ENCODE peak calls at places on chromosomes 13 and 19, in five cellular contexts. One of them, this sample, is unnamed.

GRCh38 chr13:23202383-23202782 is 21.6 kb downstream of the SGCG start:
- DNase-seq in brain microvascular endothelial cell: no peak
- DNase-seq in CD8-positive, alpha-beta T cell: no peak
- DNase-seq in cardiac muscle cell: no peak
- DNase-seq in psoas muscle: no peak
- DNase-seq in this sample: no peak

GRCh38 chr13:45873491-45874360 is 22.2 kb upstream of the SIAH3 start:
- DNase-seq in brain microvascular endothelial cell: no peak
- DNase-seq in CD8-positive, alpha-beta T cell: no peak
- DNase-seq in cardiac muscle cell: no peak
- DNase-seq in psoas muscle: no peak
- DNase-seq in this sample: no peak

GRCh38 chr13:37429976-37430375 is 168.6 kb downstream of the POSTN start:
- DNase-seq in brain microvascular endothelial cell: peak; percentile 65
- DNase-seq in CD8-positive, alpha-beta T cell: no peak
- DNase-seq in cardiac muscle cell: peak; percentile 69
- DNase-seq in psoas muscle: no peak
- DNase-seq in this sample: no peak

GRCh38 chr13:51097353-51098043 is 13.6 kb downstream of the C13orf42 start:
- DNase-seq in brain microvascular endothelial cell: no peak
- DNase-seq in CD8-positive, alpha-beta T cell: no peak
- DNase-seq in cardiac muscle cell: no peak
- DNase-seq in psoas muscle: no peak
- DNase-seq in this sample: no peak

GRCh38 chr19:47176627-47177090 is 46.0 kb downstream of the SAE1 start:
- DNase-seq in brain microvascular endothelial cell: peak; percentile 96
- DNase-seq in CD8-positive, alpha-beta T cell: peak; percentile 40
- DNase-seq in cardiac muscle cell: peak; percentile 90
- DNase-seq in psoas muscle: no peak
- DNase-seq in this sample: no peak

GRCh38 chr19:13764821-13765394 is 586 bp downstream of the MRI1 start:
- DNase-seq in brain microvascular endothelial cell: no peak
- DNase-seq in CD8-positive, alpha-beta T cell: peak; percentile 52
- DNase-seq in cardiac muscle cell: no peak
- DNase-seq in psoas muscle: peak; percentile 44
- DNase-seq in this sample: no peak

GRCh38 chr13:38166121-38166520 is 183.5 kb upstream of the UFM1 start:
- DNase-seq in brain microvascular endothelial cell: peak; percentile 2
- DNase-seq in CD8-positive, alpha-beta T cell: no peak
- DNase-seq in cardiac muscle cell: peak; percentile 16
- DNase-seq in psoas muscle: no peak
- DNase-seq in this sample: no peak

GRCh38 chr19:40190891-40191835 is at the start of gene MAP3K10:
- DNase-seq in brain microvascular endothelial cell: peak; percentile 63
- DNase-seq in CD8-positive, alpha-beta T cell: peak; percentile 72
- DNase-seq in cardiac muscle cell: peak; percentile 81
- DNase-seq in psoas muscle: peak; percentile 83
- DNase-seq in this sample: peak; percentile 44

GRCh38 chr19:27777726-27778125 is 1435.2 kb downstream of the UQCRFS1 start:
- DNase-seq in brain microvascular endothelial cell: no peak
- DNase-seq in CD8-positive, alpha-beta T cell: no peak
- DNase-seq in cardiac muscle cell: no peak
- DNase-seq in psoas muscle: no peak
- DNase-seq in this sample: no peak

GRCh38 chr19:50303558-50303957 is 25.6 kb downstream of the KCNC3 start:
- DNase-seq in brain microvascular endothelial cell: no peak
- DNase-seq in CD8-positive, alpha-beta T cell: no peak
- DNase-seq in cardiac muscle cell: no peak
- DNase-seq in psoas muscle: no peak
- DNase-seq in this sample: no peak

GRCh38 chr19:57747472-57747807 is 825 bp downstream of the ZNF776 start:
- DNase-seq in brain microvascular endothelial cell: no peak
- DNase-seq in CD8-positive, alpha-beta T cell: no peak
- DNase-seq in cardiac muscle cell: no peak
- DNase-seq in psoas muscle: no peak
- DNase-seq in this sample: no peak

GRCh38 chr13:91369432-91369831 is 21.9 kb downstream of the MIR17HG start:
- DNase-seq in brain microvascular endothelial cell: peak; percentile 60
- DNase-seq in CD8-positive, alpha-beta T cell: no peak
- DNase-seq in cardiac muscle cell: peak; percentile 78
- DNase-seq in psoas muscle: no peak
- DNase-seq in this sample: no peak

GRCh38 chr13:42247883-42248282 is 24.1 kb upstream of the AKAP11 start:
- DNase-seq in brain microvascular endothelial cell: no peak
- DNase-seq in CD8-positive, alpha-beta T cell: no peak
- DNase-seq in cardiac muscle cell: no peak
- DNase-seq in psoas muscle: no peak
- DNase-seq in this sample: no peak

GRCh38 chr19:47767349-47767748 is 11.2 kb upstream of the SELENOW start:
- DNase-seq in brain microvascular endothelial cell: no peak
- DNase-seq in CD8-positive, alpha-beta T cell: no peak
- DNase-seq in cardiac muscle cell: no peak
- DNase-seq in psoas muscle: no peak
- DNase-seq in this sample: no peak

GRCh38 chr19:33795370-33796163 is 1.1 kb upstream of the KCTD15 start:
- DNase-seq in brain microvascular endothelial cell: peak; percentile 57
- DNase-seq in CD8-positive, alpha-beta T cell: peak; percentile 31
- DNase-seq in cardiac muscle cell: peak; percentile 96
- DNase-seq in psoas muscle: peak; percentile 80
- DNase-seq in this sample: peak; percentile 70

GRCh38 chr19:33798701-33799111 is 2.0 kb downstream of the KCTD15 start:
- DNase-seq in brain microvascular endothelial cell: no peak
- DNase-seq in CD8-positive, alpha-beta T cell: no peak
- DNase-seq in cardiac muscle cell: peak; percentile 53
- DNase-seq in psoas muscle: no peak
- DNase-seq in this sample: no peak

GRCh38 chr19:33797821-33798633 is 1.4 kb downstream of the KCTD15 start:
- DNase-seq in brain microvascular endothelial cell: no peak
- DNase-seq in CD8-positive, alpha-beta T cell: no peak
- DNase-seq in cardiac muscle cell: peak; percentile 66
- DNase-seq in psoas muscle: peak; percentile 55
- DNase-seq in this sample: no peak

GRCh38 chr19:33796164-33797100 is at the start of gene KCTD15:
- DNase-seq in brain microvascular endothelial cell: no peak
- DNase-seq in CD8-positive, alpha-beta T cell: no peak
- DNase-seq in cardiac muscle cell: peak; percentile 75
- DNase-seq in psoas muscle: peak; percentile 52
- DNase-seq in this sample: peak; percentile 66

DNA sequence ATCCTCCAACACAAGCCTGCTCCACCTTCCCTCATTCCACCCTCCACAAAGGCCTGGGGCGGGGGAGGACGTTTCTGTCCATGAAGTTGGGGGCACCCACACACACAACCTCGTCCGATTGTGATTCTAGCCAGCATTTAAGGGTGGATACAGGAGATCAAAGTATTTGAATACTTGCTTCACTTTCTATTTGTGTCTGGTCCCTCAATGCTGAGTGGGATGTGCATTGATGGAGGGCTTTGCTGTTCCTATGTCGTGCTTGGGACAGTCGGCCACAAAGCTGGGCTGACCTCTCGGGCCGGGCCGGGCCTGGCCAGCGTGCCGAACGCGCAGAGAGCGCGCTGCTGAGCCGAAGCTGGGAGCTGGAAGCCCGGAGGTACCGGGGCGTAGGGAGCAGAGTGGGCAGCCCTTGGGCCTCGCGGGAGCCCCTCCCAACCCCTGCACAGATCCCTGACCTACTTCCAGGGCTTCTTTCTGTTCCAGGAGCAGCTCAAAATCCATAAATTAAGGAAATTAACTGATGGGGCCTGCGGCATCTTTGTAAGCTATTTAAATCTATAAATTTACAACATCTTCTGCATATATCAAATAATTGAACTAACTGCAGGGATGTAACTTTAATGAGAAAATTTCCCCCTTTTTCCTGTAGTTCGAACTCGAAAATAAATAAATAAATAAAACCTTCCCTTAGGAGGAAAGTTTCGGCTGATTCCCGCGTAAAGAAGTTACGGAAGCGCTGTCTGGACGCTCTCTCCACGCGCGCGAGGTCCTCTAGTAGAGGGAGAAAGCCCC is 1.9 kb upstream of the KCTD15 start:
- DNase-seq in brain microvascular endothelial cell: no peak
- DNase-seq in CD8-positive, alpha-beta T cell: no peak
- DNase-seq in cardiac muscle cell: peak; percentile 50
- DNase-seq in psoas muscle: no peak
- DNase-seq in this sample: no peak
- H3K27ac ChIP-seq in brain microvascular endothelial cell: peak overlapping the region; percentile 95
- H3K27ac ChIP-seq in CD8-positive, alpha-beta T cell: no peak overlapping the region
- H3K27ac ChIP-seq in cardiac muscle cell: peak overlapping the region; percentile 98
- H3K27ac ChIP-seq in psoas muscle: peak overlapping the region; percentile 78
- H3K27ac ChIP-seq in this sample: peak overlapping the region; percentile 76

GRCh38 chr19:17847538-17848366 is at the start of gene JAK3:
- DNase-seq in brain microvascular endothelial cell: peak; percentile 48
- DNase-seq in CD8-positive, alpha-beta T cell: peak; percentile 78
- DNase-seq in cardiac muscle cell: peak; percentile 89
- DNase-seq in psoas muscle: peak; percentile 58
- DNase-seq in this sample: peak; percentile 12

GRCh38 chr19:17854061-17854460 is 5.6 kb upstream of the RPL18A start:
- DNase-seq in brain microvascular endothelial cell: no peak
- DNase-seq in CD8-positive, alpha-beta T cell: no peak
- DNase-seq in cardiac muscle cell: no peak
- DNase-seq in psoas muscle: no peak
- DNase-seq in this sample: no peak

GRCh38 chr19:17846146-17846545 is 1.6 kb downstream of the JAK3 start:
- DNase-seq in brain microvascular endothelial cell: no peak
- DNase-seq in CD8-positive, alpha-beta T cell: peak; percentile 41
- DNase-seq in cardiac muscle cell: no peak
- DNase-seq in psoas muscle: no peak
- DNase-seq in this sample: no peak

GRCh38 chr19:17843908-17844490 is 3.8 kb downstream of the JAK3 start:
- DNase-seq in brain microvascular endothelial cell: no peak
- DNase-seq in CD8-positive, alpha-beta T cell: no peak
- DNase-seq in cardiac muscle cell: no peak
- DNase-seq in psoas muscle: no peak
- DNase-seq in this sample: no peak

DNA sequence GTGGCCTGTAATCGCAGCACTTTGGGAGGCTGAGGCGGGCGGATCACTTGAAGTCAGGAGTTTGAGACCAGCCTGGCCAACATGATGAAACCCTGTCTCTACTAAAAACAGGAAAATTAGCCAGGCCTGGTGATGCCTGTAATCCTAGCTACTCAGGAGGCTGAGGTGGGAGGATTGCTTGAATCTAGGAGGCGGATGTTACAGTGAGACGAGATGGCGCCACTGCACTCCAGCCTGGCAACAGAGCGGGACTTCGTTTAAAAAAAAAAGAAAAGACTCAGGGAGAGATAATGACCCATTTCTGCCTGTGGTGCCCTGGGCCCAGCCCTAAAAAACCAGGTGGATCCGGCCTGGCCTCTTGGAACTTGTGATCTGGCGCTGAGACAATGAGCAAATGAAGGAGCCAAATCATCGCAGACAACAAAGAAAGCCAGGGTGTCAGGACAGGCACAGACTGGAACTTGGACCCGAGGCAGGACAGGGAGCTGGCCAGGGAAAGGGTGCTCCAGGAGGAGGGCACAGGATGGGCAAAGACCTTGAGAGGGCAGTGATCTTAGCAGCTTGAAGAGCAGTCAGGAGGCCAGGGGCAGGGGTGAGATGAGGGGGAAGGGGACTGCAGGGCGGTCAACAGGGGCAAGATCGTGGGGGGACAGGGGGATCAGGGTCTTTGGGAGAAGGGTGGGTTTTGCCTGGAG is 963 bp upstream of the JAK3 start:
- DNase-seq in brain microvascular endothelial cell: no peak
- DNase-seq in CD8-positive, alpha-beta T cell: no peak
- DNase-seq in cardiac muscle cell: no peak
- DNase-seq in psoas muscle: no peak
- DNase-seq in this sample: peak; percentile 20
- H3K27ac ChIP-seq in brain microvascular endothelial cell: no peak overlapping the region
- H3K27ac ChIP-seq in CD8-positive, alpha-beta T cell: no peak overlapping the region
- H3K27ac ChIP-seq in cardiac muscle cell: no peak overlapping the region
- H3K27ac ChIP-seq in psoas muscle: no peak overlapping the region
- H3K27ac ChIP-seq in this sample: no peak overlapping the region

GRCh38 chr19:49290517-49290916 is 34.5 kb downstream of the SLC6A16 start:
- DNase-seq in brain microvascular endothelial cell: no peak
- DNase-seq in CD8-positive, alpha-beta T cell: no peak
- DNase-seq in cardiac muscle cell: no peak
- DNase-seq in psoas muscle: no peak
- DNase-seq in this sample: no peak

GRCh38 chr19:49282184-49282583 is 42.8 kb downstream of the SLC6A16 start:
- DNase-seq in brain microvascular endothelial cell: no peak
- DNase-seq in CD8-positive, alpha-beta T cell: no peak
- DNase-seq in cardiac muscle cell: no peak
- DNase-seq in psoas muscle: no peak
- DNase-seq in this sample: no peak

GRCh38 chr19:49287141-49287540 is 37.9 kb downstream of the SLC6A16 start:
- DNase-seq in brain microvascular endothelial cell: no peak
- DNase-seq in CD8-positive, alpha-beta T cell: no peak
- DNase-seq in cardiac muscle cell: no peak
- DNase-seq in psoas muscle: no peak
- DNase-seq in this sample: no peak
- H3K27ac ChIP-seq in brain microvascular endothelial cell: no peak overlapping the region
- H3K27ac ChIP-seq in CD8-positive, alpha-beta T cell: no peak overlapping the region
- H3K27ac ChIP-seq in cardiac muscle cell: no peak overlapping the region
- H3K27ac ChIP-seq in psoas muscle: no peak overlapping the region
- H3K27ac ChIP-seq in this sample: no peak overlapping the region

GRCh38 chr19:24057144-24057543 is 29.8 kb upstream of the ZNF254 start:
- DNase-seq in brain microvascular endothelial cell: no peak
- DNase-seq in CD8-positive, alpha-beta T cell: no peak
- DNase-seq in cardiac muscle cell: no peak
- DNase-seq in psoas muscle: no peak
- DNase-seq in this sample: no peak
- H3K27ac ChIP-seq in brain microvascular endothelial cell: no peak overlapping the region
- H3K27ac ChIP-seq in CD8-positive, alpha-beta T cell: no peak overlapping the region
- H3K27ac ChIP-seq in cardiac muscle cell: no peak overlapping the region
- H3K27ac ChIP-seq in psoas muscle: no peak overlapping the region
- H3K27ac ChIP-seq in this sample: no peak overlapping the region

DNA sequence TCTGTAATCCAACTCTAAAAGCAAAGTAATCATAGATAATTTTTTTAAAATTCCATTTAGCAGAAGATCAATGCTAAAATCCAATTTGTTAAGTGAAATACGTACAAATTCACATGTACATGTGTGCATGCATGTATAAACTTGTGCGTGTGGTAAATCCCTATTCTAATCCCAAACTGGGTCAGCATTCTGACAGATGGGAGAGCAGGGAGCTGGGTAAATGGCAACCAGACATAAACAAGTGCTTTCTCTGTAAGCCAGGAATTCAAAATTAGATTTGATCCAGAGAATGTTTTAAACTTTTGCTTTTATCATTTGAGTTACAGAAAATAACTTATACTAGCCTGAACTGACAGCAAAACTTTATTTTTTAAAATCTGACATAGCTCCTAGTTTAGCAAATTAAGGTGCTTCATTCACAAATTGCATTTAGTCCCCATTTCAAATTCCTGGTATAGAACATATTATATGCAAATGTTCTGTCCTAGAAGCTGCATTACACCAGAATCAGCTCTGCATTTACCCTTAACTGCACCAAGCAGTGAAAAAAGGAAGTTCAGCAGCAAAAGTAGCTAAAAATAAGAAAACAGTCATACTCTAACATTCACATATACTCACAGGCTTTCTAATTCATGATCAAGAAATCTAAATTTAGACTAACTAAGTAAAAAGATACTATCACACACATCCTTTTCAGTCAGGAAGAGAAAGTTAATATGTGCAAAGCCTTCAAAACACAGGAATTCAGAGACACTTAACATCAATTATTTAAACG is 32.6 kb downstream of the UBL3 start:
- DNase-seq in brain microvascular endothelial cell: no peak
- DNase-seq in CD8-positive, alpha-beta T cell: no peak
- DNase-seq in cardiac muscle cell: no peak
- DNase-seq in psoas muscle: no peak
- DNase-seq in this sample: no peak
- H3K27ac ChIP-seq in brain microvascular endothelial cell: no peak overlapping the region
- H3K27ac ChIP-seq in CD8-positive, alpha-beta T cell: no peak overlapping the region
- H3K27ac ChIP-seq in cardiac muscle cell: no peak overlapping the region
- H3K27ac ChIP-seq in psoas muscle: peak overlapping the region; percentile 70
- H3K27ac ChIP-seq in this sample: peak overlapping the region; percentile 12

GRCh38 chr19:10505583-10506229 is 2.5 kb upstream of the KEAP1 start:
- DNase-seq in brain microvascular endothelial cell: peak; percentile 56
- DNase-seq in CD8-positive, alpha-beta T cell: peak; percentile 86
- DNase-seq in cardiac muscle cell: peak; percentile 75
- DNase-seq in psoas muscle: peak; percentile 75
- DNase-seq in this sample: no peak
- H3K27ac ChIP-seq in brain microvascular endothelial cell: no peak overlapping the region
- H3K27ac ChIP-seq in CD8-positive, alpha-beta T cell: no peak overlapping the region
- H3K27ac ChIP-seq in cardiac muscle cell: no peak overlapping the region
- H3K27ac ChIP-seq in psoas muscle: no peak overlapping the region
- H3K27ac ChIP-seq in this sample: no peak overlapping the region

This sample was measured in caudate nucleus.